ENCODE peak calls at places on chromosomes 1 and 21, in nine cellular contexts. One of them, this sample, is unnamed.

GRCh38 chr1:44611419-44611818 is 62.9 kb downstream of the TMEM53 start:
- DNase-seq in psoas muscle: peak; percentile 0
- DNase-seq in NCI-H1105: no peak
- DNase-seq in stimulated activated CD4-positive, alpha-beta T cell treated with anti-CD3 and anti-CD28 coated beads, TNF-alpha, amount 100 ng/mL, for 1 hour: no peak
- DNase-seq in myocyte: no peak
- DNase-seq in Right ventricle myocardium superior: no peak
- DNase-seq in nephron progenitor cell: no peak
- DNase-seq in AG10803: no peak
- DNase-seq in cardiac muscle cell: no peak
- DNase-seq in this sample: no peak

GRCh38 chr21:27761623-27762022 is 794.7 kb upstream of the ADAMTS5 start:
- DNase-seq in psoas muscle: no peak
- DNase-seq in NCI-H1105: no peak
- DNase-seq in stimulated activated CD4-positive, alpha-beta T cell treated with anti-CD3 and anti-CD28 coated beads, TNF-alpha, amount 100 ng/mL, for 1 hour: no peak
- DNase-seq in myocyte: no peak
- DNase-seq in Right ventricle myocardium superior: no peak
- DNase-seq in nephron progenitor cell: no peak
- DNase-seq in AG10803: no peak
- DNase-seq in cardiac muscle cell: no peak
- DNase-seq in this sample: no peak

GRCh38 chr1:20732071-20732587 is 374 bp downstream of the SH2D5 start:
- DNase-seq in psoas muscle: no peak
- DNase-seq in NCI-H1105: peak; percentile 79
- DNase-seq in stimulated activated CD4-positive, alpha-beta T cell treated with anti-CD3 and anti-CD28 coated beads, TNF-alpha, amount 100 ng/mL, for 1 hour: peak; percentile 48
- DNase-seq in myocyte: peak; percentile 61
- DNase-seq in Right ventricle myocardium superior: peak; percentile 70
- DNase-seq in nephron progenitor cell: peak; percentile 83
- DNase-seq in AG10803: peak; percentile 52
- DNase-seq in cardiac muscle cell: peak; percentile 84
- DNase-seq in this sample: peak; percentile 91

GRCh38 chr1:79711001-79711431 is 704.5 kb upstream of the ADGRL4 start:
- DNase-seq in psoas muscle: no peak
- DNase-seq in NCI-H1105: no peak
- DNase-seq in stimulated activated CD4-positive, alpha-beta T cell treated with anti-CD3 and anti-CD28 coated beads, TNF-alpha, amount 100 ng/mL, for 1 hour: no peak
- DNase-seq in myocyte: no peak
- DNase-seq in Right ventricle myocardium superior: no peak
- DNase-seq in nephron progenitor cell: no peak
- DNase-seq in AG10803: no peak
- DNase-seq in cardiac muscle cell: no peak
- DNase-seq in this sample: no peak

GRCh38 chr1:208252126-208252853 is 8.1 kb upstream of the PLXNA2 start:
- DNase-seq in psoas muscle: no peak
- DNase-seq in NCI-H1105: no peak
- DNase-seq in stimulated activated CD4-positive, alpha-beta T cell treated with anti-CD3 and anti-CD28 coated beads, TNF-alpha, amount 100 ng/mL, for 1 hour: no peak
- DNase-seq in myocyte: peak; percentile 42
- DNase-seq in Right ventricle myocardium superior: peak; percentile 51
- DNase-seq in nephron progenitor cell: no peak
- DNase-seq in AG10803: peak; percentile 48
- DNase-seq in cardiac muscle cell: peak; percentile 82
- DNase-seq in this sample: no peak

GRCh38 chr1:32426489-32427255 is 32.4 kb upstream of the BSDC1 start:
- DNase-seq in psoas muscle: no peak
- DNase-seq in NCI-H1105: peak; percentile 38
- DNase-seq in stimulated activated CD4-positive, alpha-beta T cell treated with anti-CD3 and anti-CD28 coated beads, TNF-alpha, amount 100 ng/mL, for 1 hour: no peak
- DNase-seq in myocyte: no peak
- DNase-seq in Right ventricle myocardium superior: peak; percentile 39
- DNase-seq in nephron progenitor cell: no peak
- DNase-seq in AG10803: no peak
- DNase-seq in cardiac muscle cell: no peak
- DNase-seq in this sample: peak; percentile 51

GRCh38 chr1:155081472-155082300 is 3.0 kb downstream of the EFNA3 start:
- DNase-seq in psoas muscle: no peak
- DNase-seq in NCI-H1105: no peak
- DNase-seq in stimulated activated CD4-positive, alpha-beta T cell treated with anti-CD3 and anti-CD28 coated beads, TNF-alpha, amount 100 ng/mL, for 1 hour: no peak
- DNase-seq in myocyte: no peak
- DNase-seq in Right ventricle myocardium superior: no peak
- DNase-seq in nephron progenitor cell: peak; percentile 60
- DNase-seq in AG10803: no peak
- DNase-seq in cardiac muscle cell: peak; percentile 34
- DNase-seq in this sample: no peak

GRCh38 chr1:200172311-200172710 is 144.8 kb downstream of the NR5A2 start:
- DNase-seq in psoas muscle: no peak
- DNase-seq in NCI-H1105: no peak
- DNase-seq in stimulated activated CD4-positive, alpha-beta T cell treated with anti-CD3 and anti-CD28 coated beads, TNF-alpha, amount 100 ng/mL, for 1 hour: no peak
- DNase-seq in myocyte: no peak
- DNase-seq in Right ventricle myocardium superior: no peak
- DNase-seq in nephron progenitor cell: no peak
- DNase-seq in AG10803: peak; percentile 24
- DNase-seq in cardiac muscle cell: no peak
- DNase-seq in this sample: no peak

GRCh38 chr1:233668725-233669294 is 54.9 kb downstream of the KCNK1 start:
- DNase-seq in psoas muscle: no peak
- DNase-seq in NCI-H1105: no peak
- DNase-seq in stimulated activated CD4-positive, alpha-beta T cell treated with anti-CD3 and anti-CD28 coated beads, TNF-alpha, amount 100 ng/mL, for 1 hour: no peak
- DNase-seq in myocyte: no peak
- DNase-seq in Right ventricle myocardium superior: no peak
- DNase-seq in nephron progenitor cell: no peak
- DNase-seq in AG10803: peak; percentile 40
- DNase-seq in cardiac muscle cell: no peak
- DNase-seq in this sample: peak; percentile 68

GRCh38 chr1:17009706-17010105 is 2.0 kb downstream of the ATP13A2 start:
- DNase-seq in psoas muscle: peak; percentile 46
- DNase-seq in NCI-H1105: no peak
- DNase-seq in stimulated activated CD4-positive, alpha-beta T cell treated with anti-CD3 and anti-CD28 coated beads, TNF-alpha, amount 100 ng/mL, for 1 hour: no peak
- DNase-seq in myocyte: peak; percentile 82
- DNase-seq in Right ventricle myocardium superior: no peak
- DNase-seq in nephron progenitor cell: no peak
- DNase-seq in AG10803: no peak
- DNase-seq in cardiac muscle cell: no peak
- DNase-seq in this sample: peak; percentile 17

GRCh38 chr1:239386453-239387303 is at the start of gene CHRM3:
- DNase-seq in psoas muscle: peak; percentile 41
- DNase-seq in NCI-H1105: peak; percentile 64
- DNase-seq in stimulated activated CD4-positive, alpha-beta T cell treated with anti-CD3 and anti-CD28 coated beads, TNF-alpha, amount 100 ng/mL, for 1 hour: no peak
- DNase-seq in myocyte: peak; percentile 59
- DNase-seq in Right ventricle myocardium superior: peak; percentile 45
- DNase-seq in nephron progenitor cell: peak; percentile 70
- DNase-seq in AG10803: no peak
- DNase-seq in cardiac muscle cell: peak; percentile 67
- DNase-seq in this sample: peak; percentile 25

GRCh38 chr1:109630081-109630880 is 10.6 kb downstream of the AMPD2 start:
- DNase-seq in psoas muscle: no peak
- DNase-seq in NCI-H1105: no peak
- DNase-seq in stimulated activated CD4-positive, alpha-beta T cell treated with anti-CD3 and anti-CD28 coated beads, TNF-alpha, amount 100 ng/mL, for 1 hour: no peak
- DNase-seq in myocyte: no peak
- DNase-seq in Right ventricle myocardium superior: no peak
- DNase-seq in nephron progenitor cell: peak; percentile 58
- DNase-seq in AG10803: no peak
- DNase-seq in cardiac muscle cell: peak; percentile 45
- DNase-seq in this sample: no peak

GRCh38 chr1:46134660-46135331 is 2.4 kb upstream of the PIK3R3 start:
- DNase-seq in psoas muscle: no peak
- DNase-seq in NCI-H1105: peak; percentile 77
- DNase-seq in stimulated activated CD4-positive, alpha-beta T cell treated with anti-CD3 and anti-CD28 coated beads, TNF-alpha, amount 100 ng/mL, for 1 hour: no peak
- DNase-seq in myocyte: no peak
- DNase-seq in Right ventricle myocardium superior: no peak
- DNase-seq in nephron progenitor cell: no peak
- DNase-seq in AG10803: peak; percentile 56
- DNase-seq in cardiac muscle cell: no peak
- DNase-seq in this sample: peak; percentile 26

GRCh38 chr1:177487481-177487880 is 316.7 kb downstream of the BRINP2 start:
- DNase-seq in psoas muscle: no peak
- DNase-seq in NCI-H1105: no peak
- DNase-seq in stimulated activated CD4-positive, alpha-beta T cell treated with anti-CD3 and anti-CD28 coated beads, TNF-alpha, amount 100 ng/mL, for 1 hour: no peak
- DNase-seq in myocyte: no peak
- DNase-seq in Right ventricle myocardium superior: no peak
- DNase-seq in nephron progenitor cell: peak; percentile 8
- DNase-seq in AG10803: no peak
- DNase-seq in cardiac muscle cell: no peak
- DNase-seq in this sample: no peak

GRCh38 chr21:32382108-32382601 is 10.7 kb downstream of the URB1 start:
- DNase-seq in psoas muscle: no peak
- DNase-seq in NCI-H1105: peak; percentile 78
- DNase-seq in stimulated activated CD4-positive, alpha-beta T cell treated with anti-CD3 and anti-CD28 coated beads, TNF-alpha, amount 100 ng/mL, for 1 hour: no peak
- DNase-seq in myocyte: peak; percentile 53
- DNase-seq in Right ventricle myocardium superior: no peak
- DNase-seq in nephron progenitor cell: no peak
- DNase-seq in AG10803: peak; percentile 81
- DNase-seq in cardiac muscle cell: no peak
- DNase-seq in this sample: peak; percentile 55

GRCh38 chr1:100860397-100860991 is 34.1 kb downstream of the EXTL2 start:
- DNase-seq in psoas muscle: no peak
- DNase-seq in NCI-H1105: no peak
- DNase-seq in stimulated activated CD4-positive, alpha-beta T cell treated with anti-CD3 and anti-CD28 coated beads, TNF-alpha, amount 100 ng/mL, for 1 hour: no peak
- DNase-seq in myocyte: no peak
- DNase-seq in Right ventricle myocardium superior: no peak
- DNase-seq in nephron progenitor cell: no peak
- DNase-seq in AG10803: peak; percentile 48
- DNase-seq in cardiac muscle cell: peak; percentile 47
- DNase-seq in this sample: peak; percentile 9

GRCh38 chr1:19563336-19564097 is 78.2 kb upstream of the CAPZB start:
- DNase-seq in psoas muscle: peak; percentile 76
- DNase-seq in NCI-H1105: no peak
- DNase-seq in stimulated activated CD4-positive, alpha-beta T cell treated with anti-CD3 and anti-CD28 coated beads, TNF-alpha, amount 100 ng/mL, for 1 hour: no peak
- DNase-seq in myocyte: peak; percentile 90
- DNase-seq in Right ventricle myocardium superior: peak; percentile 71
- DNase-seq in nephron progenitor cell: no peak
- DNase-seq in AG10803: peak; percentile 58
- DNase-seq in cardiac muscle cell: no peak
- DNase-seq in this sample: peak; percentile 81

GRCh38 chr1:22503721-22504410 is 52.2 kb downstream of the ZBTB40 start:
- DNase-seq in psoas muscle: no peak
- DNase-seq in NCI-H1105: no peak
- DNase-seq in stimulated activated CD4-positive, alpha-beta T cell treated with anti-CD3 and anti-CD28 coated beads, TNF-alpha, amount 100 ng/mL, for 1 hour: no peak
- DNase-seq in myocyte: peak; percentile 27
- DNase-seq in Right ventricle myocardium superior: no peak
- DNase-seq in nephron progenitor cell: no peak
- DNase-seq in AG10803: peak; percentile 87
- DNase-seq in cardiac muscle cell: no peak
- DNase-seq in this sample: peak; percentile 51

GRCh38 chr1:101152633-101153032 is 84.2 kb upstream of the S1PR1 start:
- DNase-seq in psoas muscle: no peak
- DNase-seq in NCI-H1105: no peak
- DNase-seq in stimulated activated CD4-positive, alpha-beta T cell treated with anti-CD3 and anti-CD28 coated beads, TNF-alpha, amount 100 ng/mL, for 1 hour: no peak
- DNase-seq in myocyte: peak; percentile 35
- DNase-seq in Right ventricle myocardium superior: no peak
- DNase-seq in nephron progenitor cell: no peak
- DNase-seq in AG10803: no peak
- DNase-seq in cardiac muscle cell: no peak
- DNase-seq in this sample: no peak

GRCh38 chr1:66143661-66144060 is 351.0 kb downstream of the PDE4B start:
- DNase-seq in psoas muscle: no peak
- DNase-seq in NCI-H1105: no peak
- DNase-seq in stimulated activated CD4-positive, alpha-beta T cell treated with anti-CD3 and anti-CD28 coated beads, TNF-alpha, amount 100 ng/mL, for 1 hour: no peak
- DNase-seq in myocyte: peak; percentile 60
- DNase-seq in Right ventricle myocardium superior: no peak
- DNase-seq in nephron progenitor cell: no peak
- DNase-seq in AG10803: no peak
- DNase-seq in cardiac muscle cell: no peak
- DNase-seq in this sample: no peak

GRCh38 chr1:168312718-168313604 is 32.3 kb downstream of the TBX19 start:
- DNase-seq in psoas muscle: no peak
- DNase-seq in NCI-H1105: no peak
- DNase-seq in stimulated activated CD4-positive, alpha-beta T cell treated with anti-CD3 and anti-CD28 coated beads, TNF-alpha, amount 100 ng/mL, for 1 hour: no peak
- DNase-seq in myocyte: no peak
- DNase-seq in Right ventricle myocardium superior: no peak
- DNase-seq in nephron progenitor cell: no peak
- DNase-seq in AG10803: no peak
- DNase-seq in cardiac muscle cell: no peak
- DNase-seq in this sample: no peak

GRCh38 chr1:6028042-6028895 is 17.4 kb upstream of the KCNAB2 start:
- DNase-seq in psoas muscle: no peak
- DNase-seq in NCI-H1105: no peak
- DNase-seq in stimulated activated CD4-positive, alpha-beta T cell treated with anti-CD3 and anti-CD28 coated beads, TNF-alpha, amount 100 ng/mL, for 1 hour: peak; percentile 30
- DNase-seq in myocyte: no peak
- DNase-seq in Right ventricle myocardium superior: peak; percentile 62
- DNase-seq in nephron progenitor cell: no peak
- DNase-seq in AG10803: no peak
- DNase-seq in cardiac muscle cell: no peak
- DNase-seq in this sample: no peak

GRCh38 chr1:171160611-171161354 is 24.3 kb upstream of the FMO2 start:
- DNase-seq in psoas muscle: no peak
- DNase-seq in NCI-H1105: no peak
- DNase-seq in stimulated activated CD4-positive, alpha-beta T cell treated with anti-CD3 and anti-CD28 coated beads, TNF-alpha, amount 100 ng/mL, for 1 hour: no peak
- DNase-seq in myocyte: no peak
- DNase-seq in Right ventricle myocardium superior: no peak
- DNase-seq in nephron progenitor cell: no peak
- DNase-seq in AG10803: no peak
- DNase-seq in cardiac muscle cell: no peak
- DNase-seq in this sample: no peak

This sample was measured in AG20443.